ENCODE peak calls at places on chromosome 14, in seven cellular contexts. S is HCT116, R is PC-3, J is SK-N-SH, Y is GM23248, C is GM23338, A is neural progenitor cell. F is an unnamed sample.

GRCh38 chr14:59688224-59689170 is 111.9 kb upstream of the CCDC175 start:
- DNase-seq in S (peak; percentile 24), R (peak; percentile 94), J (peak; percentile 38), Y (peak; percentile 69), C (peak; percentile 82), A (peak; percentile 69), F (peak; percentile 34)

GRCh38 chr14:54625158-54625557 is 58.2 kb downstream of the SAMD4A start:
- DNase-seq in S (no peak), R (no peak), J (no peak), Y (peak; percentile 83), C (peak; percentile 44), A (no peak), F (no peak)

GRCh38 chr14:61178226-61179060 is 102.7 kb downstream of the TMEM30B start:
- DNase-seq in S (peak; percentile 83), R (peak; percentile 99), J (no peak), Y (peak; percentile 92), C (no peak), A (no peak), F (no peak)

GRCh38 chr14:33682746-33683145 is 268.1 kb downstream of the EGLN3 start:
- DNase-seq in S (no peak), R (no peak), J (no peak), Y (peak; percentile 90), C (no peak), A (no peak), F (no peak)

GRCh38 chr14:76133103-76133502 is 18.6 kb upstream of the GPATCH2L start:
- DNase-seq in S (no peak), R (peak; percentile 56), J (no peak), Y (peak; percentile 47), C (peak; percentile 75), A (peak; percentile 71), F (peak; percentile 3)

GRCh38 chr14:79809849-79810612 is 401.3 kb downstream of the DIO2 start:
- DNase-seq in S (no peak), R (peak; percentile 64), J (no peak), Y (peak; percentile 1), C (peak; percentile 27), A (peak; percentile 52), F (peak; percentile 9)

GRCh38 chr14:104644236-104644635 is 39.7 kb upstream of the TMEM179 start:
- DNase-seq in S (no peak), R (no peak), J (no peak), Y (no peak), C (no peak), A (no peak), F (no peak)

GRCh38 chr14:32611752-32612151 is 282.7 kb downstream of the AKAP6 start:
- DNase-seq in S (no peak), R (peak; percentile 93), J (no peak), Y (peak; percentile 92), C (no peak), A (no peak), F (no peak)

GRCh38 chr14:56133547-56133946 is 15.3 kb downstream of the PELI2 start:
- DNase-seq in S (no peak), R (no peak), J (no peak), Y (no peak), C (peak; percentile 48), A (peak; percentile 24), F (no peak)

GRCh38 chr14:60931206-60931605 is 49.7 kb downstream of the TRMT5 start:
- DNase-seq in S (no peak), R (no peak), J (no peak), Y (peak; percentile 18), C (no peak), A (peak; percentile 37), F (peak; percentile 28)

GRCh38 chr14:68944162-68944561 is 34.9 kb downstream of the ACTN1 start:
- DNase-seq in S (no peak), R (no peak), J (no peak), Y (no peak), C (no peak), A (no peak), F (no peak)

GRCh38 chr14:106556665-106557289 is 1030.4 kb downstream of the TMEM121 start:
- DNase-seq in S (no peak), R (peak; percentile 13), J (peak; percentile 46), Y (no peak), C (peak; percentile 14), A (no peak), F (peak; percentile 66)
- TF ChIP-seq EZH2phosphoT487 in S (no peak), R (no peak), J (no peak), Y (no peak), C (no peak), A (no peak), F (no peak)

GRCh38 chr14:85471744-85472143 is 58.2 kb upstream of the FLRT2 start:
- DNase-seq in S (no peak), R (peak; percentile 72), J (peak; percentile 3), Y (peak; percentile 84), C (no peak), A (no peak), F (no peak)
- TF ChIP-seq EZH2phosphoT487 in S (no peak), R (no peak), J (no peak), Y (no peak), C (no peak), A (no peak), F (no peak)

GRCh38 chr14:97379091-97379531 is 581.9 kb downstream of the VRK1 start:
- DNase-seq in S (no peak), R (no peak), J (no peak), Y (no peak), C (peak; percentile 45), A (peak; percentile 17), F (no peak)

GRCh38 chr14:97381309-97381708 is 584.1 kb downstream of the VRK1 start:
- DNase-seq in S (no peak), R (no peak), J (no peak), Y (no peak), C (no peak), A (no peak), F (no peak)

GRCh38 chr14:97377550-97377949 is 580.4 kb downstream of the VRK1 start:
- DNase-seq in S (no peak), R (no peak), J (no peak), Y (no peak), C (peak; percentile 6), A (no peak), F (no peak)

GRCh38 chr14:97382616-97383226 is 585.5 kb downstream of the VRK1 start:
- DNase-seq in S (no peak), R (no peak), J (no peak), Y (no peak), C (no peak), A (no peak), F (no peak)

DNA sequence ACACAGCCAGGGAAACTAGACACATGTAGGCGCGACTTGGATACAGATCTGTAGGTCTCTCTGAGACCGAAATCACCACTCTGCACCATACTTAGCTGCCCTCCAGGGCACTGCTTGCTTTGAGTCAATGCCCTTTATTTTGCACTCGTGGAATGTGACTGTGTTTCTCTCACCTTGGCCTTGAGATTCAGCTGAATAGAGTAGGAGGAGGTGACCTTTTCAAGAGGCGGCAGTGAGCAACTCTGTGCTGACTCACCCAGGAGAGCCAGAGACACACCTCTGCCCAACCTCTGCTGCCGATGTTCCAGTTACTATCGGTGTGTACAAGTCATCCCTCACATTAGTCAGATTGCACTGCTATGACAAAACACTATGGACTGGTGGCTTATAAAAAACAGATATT is 583.4 kb downstream of the VRK1 start:
- DNase-seq in S (peak; percentile 43), R (peak; percentile 87), J (no peak), Y (no peak), C (no peak), A (no peak), F (no peak)
- TF ChIP-seq EZH2phosphoT487 in S (no peak), R (no peak), J (no peak), Y (no peak), C (no peak), A (no peak), F (no peak)

DNA sequence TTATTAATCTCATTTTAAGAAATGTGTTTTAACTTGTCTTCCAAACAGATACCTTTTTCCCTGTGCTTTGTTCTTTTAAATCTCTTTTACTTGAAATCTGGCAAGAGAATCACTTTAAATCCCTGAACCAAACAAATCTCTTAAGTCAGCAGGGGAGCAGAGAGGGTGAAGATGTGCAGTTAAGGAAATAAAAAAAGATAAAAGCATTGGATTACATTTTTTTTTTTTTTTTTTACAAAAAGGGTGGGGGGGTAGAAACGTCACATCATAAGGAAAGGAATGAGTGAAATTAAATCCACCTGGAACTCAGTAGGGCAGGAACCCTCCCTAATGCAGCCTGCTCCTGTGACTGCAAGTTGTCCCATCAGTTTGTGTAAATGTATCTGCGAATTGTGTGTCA is 1.4 kb downstream of the TTC6 start:
- DNase-seq in S (no peak), R (peak; percentile 21), J (no peak), Y (no peak), C (no peak), A (peak; percentile 14), F (no peak)
- TF ChIP-seq EZH2phosphoT487 in S (no peak), R (no peak), J (no peak), Y (no peak), C (no peak), A (no peak), F (no peak)

DNA sequence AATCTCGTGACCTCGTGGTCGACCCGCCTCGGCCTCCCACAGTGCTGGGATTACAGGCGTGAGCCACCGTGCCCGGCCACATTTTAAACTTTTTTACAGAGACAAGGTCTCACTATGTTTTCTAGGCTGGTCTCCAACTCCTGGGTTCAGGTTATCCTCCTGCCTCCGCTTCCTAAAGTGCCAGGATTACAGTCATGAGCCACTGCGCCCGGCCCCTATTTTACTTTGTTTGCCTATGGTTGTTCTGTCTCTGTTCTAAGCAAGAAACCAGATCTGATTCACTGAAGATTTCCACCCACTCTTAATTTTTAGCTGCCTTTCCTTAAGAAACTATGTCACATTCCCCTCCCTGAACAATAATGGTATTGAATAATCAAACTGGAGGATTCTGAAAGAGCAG is 38.9 kb upstream of the PSEN1 start:
- DNase-seq in S (no peak), R (no peak), J (no peak), Y (peak; percentile 3), C (no peak), A (no peak), F (no peak)
- TF ChIP-seq EZH2phosphoT487 in S (no peak), R (no peak), J (no peak), Y (no peak), C (no peak), A (no peak), F (no peak)